ENCODE peak calls at places on chromosome 6, in five cellular contexts. T is GM23338, L is HepG2, Z is HCT116, Y is breast epithelium. F is an unnamed sample.
A peak's percentile ranks its signal among the peaks of the same experiment; 100 is the strongest.

GRCh38 chr6:92050216-92050615 is 1369.1 kb downstream of the EPHA7 start:
- DNase-seq in T (no peak), L (no peak), Z (no peak), Y (no peak), F (no peak)

GRCh38 chr6:133055527-133055966 is 185.6 kb upstream of the EYA4 start:
- DNase-seq in T (peak; percentile 68), L (no peak), Z (no peak), Y (no peak), F (no peak)

GRCh38 chr6:14802761-14803160 is 443.1 kb upstream of the JARID2 start:
- DNase-seq in T (no peak), L (no peak), Z (no peak), Y (no peak), F (no peak)

GRCh38 chr6:5345324-5345723 is 84.0 kb downstream of the FARS2 start:
- DNase-seq in T (no peak), L (no peak), Z (no peak), Y (no peak), F (no peak)

GRCh38 chr6:31689249-31690110 is 8.6 kb upstream of the LY6G5C start:
- DNase-seq in T (peak; percentile 72), L (no peak), Z (no peak), Y (no peak), F (no peak)

GRCh38 chr6:49892280-49892679 is 25.9 kb upstream of the CRISP1 start:
- DNase-seq in T (no peak), L (no peak), Z (no peak), Y (no peak), F (no peak)

GRCh38 chr6:36759177-36759757 is 61.6 kb downstream of the RAB44 start:
- DNase-seq in T (peak; percentile 87), L (peak; percentile 63), Z (peak; percentile 37), Y (peak; percentile 80), F (peak; percentile 80)

GRCh38 chr6:100347901-100348550 is 116.7 kb downstream of the SIM1 start:
- DNase-seq in T (no peak), L (no peak), Z (no peak), Y (no peak), F (no peak)

GRCh38 chr6:47094351-47094925 is 52.3 kb upstream of the ADGRF1 start:
- DNase-seq in T (peak; percentile 32), L (peak; percentile 97), Z (no peak), Y (no peak), F (peak; percentile 26)

GRCh38 chr6:31532644-31533454 is 4.1 kb downstream of the MCCD1 start:
- DNase-seq in T (no peak), L (no peak), Z (no peak), Y (no peak), F (no peak)

GRCh38 chr6:33685411-33686224 is 25.9 kb downstream of the UQCC2 start:
- DNase-seq in T (no peak), L (no peak), Z (no peak), Y (no peak), F (no peak)

GRCh38 chr6:18405477-18406293 is 18.5 kb downstream of the RNF144B start:
- DNase-seq in T (no peak), L (no peak), Z (no peak), Y (no peak), F (peak; percentile 43)

GRCh38 chr6:18395851-18396187 is 8.7 kb downstream of the RNF144B start:
- DNase-seq in T (no peak), L (no peak), Z (no peak), Y (no peak), F (no peak)

GRCh38 chr6:18397701-18398100 is 10.6 kb downstream of the RNF144B start:
- DNase-seq in T (no peak), L (no peak), Z (no peak), Y (no peak), F (no peak)

GRCh38 chr6:18395177-18395850 is 8.2 kb downstream of the RNF144B start:
- DNase-seq in T (peak; percentile 84), L (no peak), Z (no peak), Y (no peak), F (no peak)

DNA sequence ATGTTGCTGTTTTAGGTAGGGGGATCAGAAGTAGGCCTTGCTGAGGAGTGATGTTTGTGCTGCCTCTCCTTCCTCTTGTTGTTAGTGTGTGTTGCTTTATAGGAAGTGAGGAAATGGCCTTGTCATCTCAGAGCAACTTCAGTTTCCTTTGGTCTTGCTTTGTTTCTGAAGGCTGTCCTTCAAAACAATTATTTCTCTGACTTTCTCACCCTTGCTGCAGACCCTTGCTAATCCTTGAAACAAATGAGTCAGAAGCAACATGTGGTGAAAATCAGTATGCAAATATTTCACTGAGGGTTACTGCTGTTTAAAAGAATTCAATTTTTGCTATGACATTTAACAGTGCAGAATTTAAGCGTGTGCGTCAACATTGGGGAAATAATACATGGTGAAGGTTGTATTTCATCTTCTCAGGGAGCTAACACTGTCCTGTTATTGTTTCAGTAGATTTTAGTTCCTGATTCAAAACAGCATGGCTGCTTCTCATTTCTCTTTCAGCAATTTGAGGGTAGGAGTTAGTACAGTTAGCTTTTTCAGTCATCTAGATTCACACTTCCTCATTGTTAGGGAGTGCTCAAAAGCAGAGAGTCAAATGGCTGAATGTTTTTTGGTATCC is 13.8 kb downstream of the RNF144B start:
- DNase-seq in T (no peak), L (no peak), Z (no peak), Y (no peak), F (no peak)
- H3K4me1 ChIP-seq in T (peaks cover 16% of the 10 kb centered on the region), L (peaks cover 8% of the 10 kb centered on the region), Z (no peaks in the 10 kb centered on the region), Y (no peaks in the 10 kb centered on the region), F (no peaks in the 10 kb centered on the region)

GRCh38 chr6:6969761-6970223 is 138.0 kb upstream of the RREB1 start:
- DNase-seq in T (peak; percentile 6), L (peak; percentile 63), Z (peak; percentile 84), Y (no peak), F (peak; percentile 5)
- TF ChIP-seq POLR2AphosphoS5 in T (no peak), L (no peak), Z (peak; percentile 65), Y (no peak), F (no peak)

GRCh38 chr6:16243055-16243454 is 4.7 kb downstream of the GMPR start:
- DNase-seq in T (no peak), L (no peak), Z (no peak), Y (no peak), F (peak; percentile 54)

GRCh38 chr6:16243664-16244063 is 5.3 kb downstream of the GMPR start:
- DNase-seq in T (no peak), L (no peak), Z (no peak), Y (no peak), F (no peak)

GRCh38 chr6:16244869-16245451 is 6.6 kb downstream of the GMPR start:
- DNase-seq in T (no peak), L (no peak), Z (no peak), Y (no peak), F (no peak)

GRCh38 chr6:16241321-16241689 is 2.9 kb downstream of the GMPR start:
- DNase-seq in T (no peak), L (no peak), Z (no peak), Y (no peak), F (no peak)

DNA sequence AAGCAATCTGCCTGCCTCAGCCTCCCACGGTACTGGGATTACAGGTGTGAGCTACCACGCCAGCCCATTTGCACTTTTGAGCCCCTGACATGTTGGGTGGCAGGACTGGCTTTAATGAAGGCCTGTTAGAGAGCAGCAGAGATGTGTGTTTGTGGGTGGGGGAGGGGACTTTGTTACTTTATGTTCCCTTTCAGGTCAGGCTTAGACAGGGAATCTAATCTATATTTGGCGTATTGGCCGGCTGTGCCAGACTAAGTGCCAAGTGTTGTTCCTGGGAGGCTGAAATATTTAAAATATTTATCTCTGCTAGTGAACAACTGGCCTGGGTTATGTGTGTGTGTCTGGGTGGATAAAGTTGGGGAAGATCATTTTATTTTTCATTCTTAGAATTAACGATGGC is 6.1 kb downstream of the GMPR start:
- DNase-seq in T (no peak), L (no peak), Z (no peak), Y (no peak), F (no peak)
- H3K4me3 ChIP-seq in T (no peak overlapping the region), L (no peak overlapping the region), Z (no peak overlapping the region), Y (no peak overlapping the region), F (no peak overlapping the region)

GRCh38 chr6:52491203-52492069 is 71.3 kb downstream of the EFHC1 start:
- DNase-seq in T (no peak), L (no peak), Z (no peak), Y (no peak), F (no peak)
- H3K4me1 ChIP-seq in T (no peaks in the 10 kb centered on the region), L (peaks cover 12% of the 10 kb centered on the region), Z (no peaks in the 10 kb centered on the region), Y (no peaks in the 10 kb centered on the region), F (no peaks in the 10 kb centered on the region)

F was measured in prostate gland.